ENCODE peak calls at places on chromosome 14, in ten cellular contexts. C is stomach, F is SK-N-SH, D is GM23338, L is breast epithelium, R is SK-N-MC, Q is transverse colon, A is spleen, N is GM12878, B is Panc1. X is an unnamed sample.

GRCh38 chr14:51738754-51739153 is 87.0 kb downstream of the FRMD6 start:
- DNase-seq in B (no peak), A (no peak), Q (no peak), C (no peak), D (peak; percentile 76), R (no peak), F (no peak), N (no peak), L (no peak), X (no peak)

GRCh38 chr14:94043756-94044475 is 17.8 kb downstream of the OTUB2 start:
- DNase-seq in N (no peak), F (no peak), L (no peak), Q (no peak), C (no peak), A (peak; percentile 62), B (no peak), R (no peak), D (no peak), X (no peak)

GRCh38 chr14:67276131-67276530 is 34.9 kb downstream of the PALS1 start:
- DNase-seq in L (no peak), A (no peak), N (no peak), B (no peak), Q (no peak), F (no peak), C (no peak), D (no peak), R (no peak), X (no peak)

GRCh38 chr14:67665886-67666285 is 8.5 kb downstream of the VTI1B start:
- DNase-seq in R (no peak), A (no peak), B (no peak), N (no peak), Q (no peak), L (no peak), D (no peak), F (no peak), C (no peak), X (no peak)

GRCh38 chr14:106518054-106518943 is 991.9 kb downstream of the TMEM121 start:
- DNase-seq in B (peak; percentile 12), C (peak; percentile 38), R (no peak), D (peak; percentile 1), N (no peak), Q (peak; percentile 67), A (peak; percentile 94), F (peak; percentile 11), L (no peak), X (no peak)

GRCh38 chr14:51597511-51597920 is 54.2 kb upstream of the FRMD6 start:
- DNase-seq in F (no peak), C (no peak), A (no peak), B (no peak), N (no peak), D (no peak), L (no peak), Q (no peak), R (no peak), X (no peak)

GRCh38 chr14:60632777-60633176 is 16.5 kb downstream of the SIX1 start:
- DNase-seq in D (no peak), C (no peak), L (no peak), B (no peak), Q (no peak), R (no peak), N (peak; percentile 30), A (no peak), F (no peak), X (no peak)

GRCh38 chr14:68394719-68395117 is 398.1 kb downstream of the ZFP36L1 start:
- DNase-seq in R (no peak), F (no peak), L (no peak), C (no peak), D (peak; percentile 50), A (peak; percentile 69), Q (no peak), B (no peak), N (no peak), X (no peak)

DNA sequence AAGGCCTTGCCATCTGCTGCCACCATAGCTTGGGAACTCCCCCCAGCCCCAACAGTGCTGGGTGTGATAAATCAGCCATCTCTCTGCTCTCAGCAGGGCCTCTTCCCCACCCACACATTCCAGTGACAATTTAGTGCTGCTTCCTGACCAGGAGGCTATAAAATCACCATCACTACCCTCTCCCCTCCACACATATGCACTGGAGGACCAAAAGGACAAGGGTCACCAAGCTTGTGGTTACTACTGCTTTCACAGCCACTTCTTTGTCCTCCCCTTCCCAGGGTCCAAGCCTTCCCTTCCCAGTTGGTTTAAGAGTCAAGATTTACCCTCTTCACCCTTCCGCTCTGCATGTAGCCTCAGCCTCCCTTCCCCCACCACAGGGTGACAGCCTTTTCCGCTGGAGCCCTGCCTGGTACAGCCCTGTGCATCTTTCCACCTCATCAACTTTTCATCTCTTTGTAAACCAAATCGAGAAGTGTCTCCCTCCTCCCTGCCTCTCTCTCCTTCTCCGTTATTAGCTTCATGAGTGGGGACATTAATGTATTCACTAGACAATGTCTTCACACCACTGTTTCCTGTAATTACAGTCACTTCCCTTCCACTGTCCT is 9.4 kb downstream of the PSMB5 start:
- DNase-seq in D (no peak), F (no peak), Q (no peak), C (no peak), B (no peak), N (no peak), L (no peak), A (no peak), R (no peak), X (no peak)
- TF ChIP-seq POLR2AphosphoS5 in D (no peak), F (peak; percentile 15), Q (no peak), C (no peak), B (no peak), N (no peak), L (no peak), A (no peak), R (peak; percentile 23), X (no peak)

GRCh38 chr14:75303415-75303814 is 24.8 kb downstream of the FOS start:
- DNase-seq in L (peak; percentile 67), D (peak; percentile 90), C (peak; percentile 80), F (peak; percentile 69), Q (peak; percentile 76), R (no peak), N (no peak), B (no peak), A (peak; percentile 87), X (peak; percentile 73)

GRCh38 chr14:75310295-75311059 is 31.8 kb downstream of the FOS start:
- DNase-seq in B (no peak), C (peak; percentile 74), F (peak; percentile 82), D (peak; percentile 93), N (no peak), A (no peak), Q (peak; percentile 74), L (peak; percentile 66), R (no peak), X (peak; percentile 60)

GRCh38 chr14:75306917-75307699 is 28.5 kb downstream of the FOS start:
- DNase-seq in L (no peak), F (peak; percentile 41), B (no peak), A (no peak), R (no peak), C (no peak), D (peak; percentile 41), N (no peak), Q (no peak), X (no peak)

DNA sequence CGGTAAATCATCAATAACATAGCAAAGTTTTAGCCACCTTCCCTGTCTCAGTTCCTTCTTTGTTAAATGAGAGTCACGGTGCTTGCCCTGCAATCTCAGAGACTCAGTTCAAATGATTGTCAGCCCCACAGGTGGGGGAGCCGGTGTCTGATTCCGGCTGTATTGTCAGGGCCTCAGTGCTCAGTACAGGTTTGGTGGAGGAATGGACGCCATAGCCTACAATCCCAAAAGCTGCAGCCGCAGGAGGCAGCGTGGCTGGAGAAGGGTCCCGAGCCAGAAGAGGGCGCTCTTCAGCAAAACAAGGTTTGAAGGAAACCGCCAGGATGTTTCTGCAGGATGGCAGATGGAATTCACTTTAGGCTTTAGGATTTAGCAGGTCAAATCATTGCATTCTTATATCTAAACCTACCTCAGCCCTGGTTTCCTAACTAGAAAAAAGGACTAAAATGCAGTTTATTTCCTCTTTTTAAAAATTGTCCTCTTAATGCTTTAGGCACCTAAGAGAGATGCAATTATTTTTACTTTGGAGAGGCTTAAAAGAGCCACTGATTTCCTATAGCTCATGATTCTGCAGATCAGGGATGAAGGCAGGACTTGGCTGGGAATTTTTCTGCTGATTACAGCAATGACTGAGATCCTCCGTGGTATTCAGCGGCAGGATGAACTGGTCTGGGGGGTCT is 29.2 kb downstream of the FOS start:
- DNase-seq in Q (peak; percentile 92), D (peak; percentile 96), C (peak; percentile 91), L (peak; percentile 72), F (peak; percentile 70), B (no peak), A (peak; percentile 90), R (no peak), N (no peak), X (peak; percentile 86)
- TF ChIP-seq POLR2AphosphoS5 in Q (no peak), D (no peak), C (peak; percentile 73), L (no peak), F (no peak), B (no peak), A (peak; percentile 77), R (no peak), N (no peak), X (peak; percentile 76)

GRCh38 chr14:77474763-77475162 is 16.9 kb downstream of the AHSA1 start:
- DNase-seq in F (no peak), R (no peak), L (no peak), A (no peak), C (no peak), Q (no peak), N (no peak), D (no peak), B (no peak), X (no peak)

GRCh38 chr14:77469041-77469440 is 11.1 kb downstream of the AHSA1 start:
- DNase-seq in C (no peak), B (no peak), F (no peak), L (no peak), Q (no peak), N (no peak), R (no peak), A (no peak), D (no peak), X (no peak)

GRCh38 chr14:77467801-77468200 is 9.9 kb downstream of the AHSA1 start:
- DNase-seq in C (no peak), L (no peak), B (no peak), Q (no peak), R (no peak), A (no peak), N (no peak), D (no peak), F (no peak), X (no peak)

GRCh38 chr14:77470192-77470870 is 12.4 kb downstream of the AHSA1 start:
- DNase-seq in Q (peak; percentile 70), R (no peak), C (no peak), D (peak; percentile 31), B (no peak), L (no peak), A (no peak), N (no peak), F (no peak), X (peak; percentile 44)

DNA sequence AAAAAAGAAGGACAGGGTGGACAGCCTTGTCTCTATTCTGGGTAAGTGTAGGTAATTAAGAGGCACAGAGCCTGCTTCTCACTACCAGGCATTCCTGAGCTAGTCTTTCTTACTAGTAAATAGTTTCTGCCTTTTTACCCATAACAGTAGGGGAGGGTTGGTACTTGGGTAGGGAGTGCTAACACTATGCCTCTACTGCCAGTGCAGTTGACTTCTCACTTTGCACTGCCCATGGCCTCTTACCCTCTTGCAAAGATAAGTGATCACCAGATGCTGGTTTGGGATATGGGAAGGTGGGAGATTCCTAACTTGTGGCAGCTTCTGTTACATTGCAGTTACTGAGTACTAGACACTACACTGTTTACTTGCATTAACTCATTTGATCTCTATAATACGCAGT is 11.6 kb downstream of the AHSA1 start:
- DNase-seq in D (no peak), R (no peak), B (no peak), A (no peak), L (no peak), F (no peak), N (no peak), Q (no peak), C (no peak), X (no peak)
- TF ChIP-seq POLR2AphosphoS5 in D (no peak), R (no peak), B (no peak), A (no peak), L (no peak), F (no peak), N (no peak), Q (no peak), C (no peak), X (no peak)

GRCh38 chr14:32078030-32078793 is 1.1 kb downstream of the ARHGAP5 start:
- DNase-seq in C (peak; percentile 46), D (peak; percentile 8), N (no peak), Q (peak; percentile 43), L (peak; percentile 39), R (no peak), A (no peak), F (peak; percentile 46), B (no peak), X (peak; percentile 32)

GRCh38 chr14:32075636-32076277 is 1.3 kb upstream of the ARHGAP5 start:
- DNase-seq in A (peak; percentile 87), N (no peak), Q (peak; percentile 68), B (no peak), F (peak; percentile 49), D (peak; percentile 30), C (no peak), R (no peak), L (no peak), X (peak; percentile 58)

GRCh38 chr14:32076278-32077080 is 625 bp upstream of the ARHGAP5 start:
- DNase-seq in R (peak; percentile 80), L (peak; percentile 95), D (peak; percentile 96), A (peak; percentile 97), C (peak; percentile 95), N (peak; percentile 28), B (peak; percentile 73), Q (peak; percentile 97), F (peak; percentile 94), X (peak; percentile 95)

GRCh38 chr14:32078794-32079663 is 1.9 kb downstream of the ARHGAP5 start:
- DNase-seq in A (no peak), N (no peak), R (no peak), B (no peak), Q (no peak), F (no peak), L (no peak), C (no peak), D (no peak), X (no peak)

DNA sequence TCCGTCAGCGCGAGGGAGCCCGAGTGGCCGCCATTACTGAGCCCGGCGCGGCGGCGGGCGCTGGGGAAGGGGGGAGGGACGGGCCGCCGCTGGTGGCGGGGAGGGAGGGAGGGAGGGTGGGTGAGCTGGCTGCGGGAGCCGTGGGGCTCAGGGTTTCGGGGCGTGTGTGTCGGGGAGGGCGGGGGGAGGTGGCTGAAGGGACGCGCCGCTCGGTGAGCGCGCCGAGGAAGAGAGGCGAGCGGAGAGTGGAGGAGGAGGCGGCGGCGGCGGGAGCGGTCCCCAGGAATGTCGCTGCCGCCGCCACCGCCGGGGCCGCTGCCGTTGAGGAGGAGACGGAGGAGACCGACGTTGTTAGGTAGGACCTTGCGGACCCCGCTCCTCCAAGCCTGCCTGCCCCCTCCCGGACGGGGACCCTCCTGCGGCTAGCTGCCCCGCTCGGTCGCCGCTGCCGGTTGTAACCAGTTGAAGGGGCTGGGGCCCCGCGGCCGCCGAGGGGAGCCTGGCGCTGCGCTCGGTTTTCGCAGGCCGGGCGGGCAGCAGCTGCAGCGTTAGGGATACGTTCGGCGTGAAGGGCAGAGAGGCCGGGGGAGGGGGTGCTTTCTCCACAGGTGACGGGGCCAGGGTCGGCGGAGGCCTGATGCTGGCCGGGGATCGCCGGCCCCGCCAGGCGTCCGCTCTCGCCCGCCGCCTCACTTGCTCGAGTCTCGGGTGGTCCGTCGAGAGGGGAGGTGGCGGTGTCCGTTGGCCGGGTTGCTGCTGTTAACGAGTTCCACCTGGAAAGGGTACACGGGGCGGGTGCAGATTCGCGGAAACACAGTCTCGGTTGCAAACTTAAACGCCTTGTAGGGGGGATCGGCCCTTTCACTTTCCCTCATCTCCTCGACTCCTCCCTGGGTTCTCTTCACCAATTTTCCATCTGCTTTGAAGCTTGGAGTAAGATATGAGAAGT is at the start of gene ARHGAP5:
- DNase-seq in A (peak; percentile 94), F (peak; percentile 76), D (peak; percentile 81), B (no peak), Q (peak; percentile 51), L (peak; percentile 39), C (peak; percentile 27), N (no peak), R (peak; percentile 16), X (no peak)
- TF ChIP-seq POLR2AphosphoS5 in A (no peak), F (no peak), D (no peak), B (no peak), Q (peak; percentile 51), L (peak; percentile 23), C (no peak), N (no peak), R (no peak), X (no peak)